ENCODE peak calls at places on chromosomes 12 and 14, in seven cellular contexts. N, R, W, L, B, D and K are unnamed samples.

GRCh38 chr12:122423258-122424165 is 1.0 kb upstream of the CLIP1 start:
- DNase-seq in L (no peak), W (no peak), D (peak; percentile 69), N (no peak), R (peak; percentile 53), B (peak; percentile 50), K (no peak)

GRCh38 chr12:124740691-124741137 is 123.0 kb downstream of the SCARB1 start:
- DNase-seq in N (no peak), R (peak; percentile 78), D (no peak), B (peak; percentile 56), L (no peak), W (peak; percentile 26), K (peak; percentile 56)

GRCh38 chr12:84128117-84128991 is 784.2 kb downstream of the SLC6A15 start:
- DNase-seq in W (no peak), D (no peak), L (no peak), N (no peak), R (no peak), B (no peak), K (no peak)

GRCh38 chr12:26798013-26798412 is 35.0 kb downstream of the ITPR2 start:
- DNase-seq in L (no peak), W (no peak), N (no peak), B (no peak), R (no peak), D (no peak), K (no peak)

GRCh38 chr12:31589582-31589895 is 1.4 kb downstream of the DENND5B start:
- DNase-seq in L (no peak), W (no peak), B (no peak), R (no peak), N (no peak), D (no peak), K (peak; percentile 63)

GRCh38 chr14:24079521-24080141 is 8.3 kb downstream of the CPNE6 start:
- DNase-seq in R (no peak), W (no peak), L (no peak), B (no peak), D (peak; percentile 38), N (no peak), K (no peak)

GRCh38 chr12:122860854-122861585 is 25.8 kb downstream of the HIP1R start:
- DNase-seq in N (no peak), L (no peak), W (no peak), D (no peak), R (no peak), B (no peak), K (no peak)

GRCh38 chr12:110039085-110039807 is 9.1 kb downstream of the C12orf76 start:
- DNase-seq in R (peak; percentile 62), N (peak; percentile 91), L (no peak), D (no peak), W (no peak), B (peak; percentile 80), K (no peak)

GRCh38 chr12:121740847-121741246 is 28.3 kb downstream of the TMEM120B start:
- DNase-seq in L (no peak), D (no peak), B (no peak), W (no peak), N (no peak), R (no peak), K (no peak)

GRCh38 chr14:90604356-90604755 is 207.5 kb downstream of the CALM1 start:
- DNase-seq in R (no peak), N (no peak), D (no peak), B (no peak), W (no peak), L (no peak), K (no peak)

GRCh38 chr14:70724061-70724596 is 82.4 kb downstream of the TTC9 start:
- DNase-seq in B (no peak), D (no peak), N (no peak), L (no peak), R (no peak), W (no peak), K (no peak)

GRCh38 chr14:106802413-106803364 is 1276.3 kb downstream of the TMEM121 start:
- DNase-seq in W (no peak), N (no peak), D (no peak), L (no peak), R (peak; percentile 76), B (no peak), K (no peak)

GRCh38 chr14:100593751-100594624 is 6.8 kb upstream of the BEGAIN start:
- DNase-seq in N (no peak), D (no peak), R (no peak), L (no peak), W (no peak), B (no peak), K (no peak)

GRCh38 chr12:23029185-23029584 is 404.2 kb downstream of the ETNK1 start:
- DNase-seq in W (no peak), N (no peak), R (no peak), D (no peak), B (no peak), L (no peak), K (no peak)

GRCh38 chr12:114916531-114916930 is 232.6 kb upstream of the TBX3 start:
- DNase-seq in L (no peak), R (no peak), W (no peak), D (no peak), B (peak; percentile 30), N (no peak), K (no peak)

GRCh38 chr12:57837779-57838562 is 8.6 kb downstream of the CTDSP2 start:
- DNase-seq in N (no peak), B (peak; percentile 54), R (no peak), W (no peak), D (no peak), L (no peak), K (no peak)

GRCh38 chr14:64201296-64201695 is 92.9 kb downstream of the ESR2 start:
- DNase-seq in L (no peak), N (no peak), W (no peak), B (no peak), R (peak; percentile 18), D (no peak), K (no peak)

GRCh38 chr14:29166507-29166906 is 399.9 kb downstream of the FOXG1 start:
- DNase-seq in W (no peak), L (no peak), R (no peak), B (no peak), D (no peak), N (no peak), K (no peak)
- TF ChIP-seq CTCF in W (no peak), L (no peak), R (no peak), B (no peak), D (no peak), N (no peak), K (no peak)

GRCh38 chr14:46646796-46647195 is 4.8 kb downstream of the RPL10L start:
- DNase-seq in B (no peak), L (no peak), R (no peak), W (no peak), D (no peak), N (no peak), K (no peak)

GRCh38 chr14:46653031-46653775 is 1.6 kb upstream of the RPL10L start:
- DNase-seq in R (no peak), L (no peak), B (no peak), D (no peak), W (no peak), N (no peak), K (no peak)

DNA sequence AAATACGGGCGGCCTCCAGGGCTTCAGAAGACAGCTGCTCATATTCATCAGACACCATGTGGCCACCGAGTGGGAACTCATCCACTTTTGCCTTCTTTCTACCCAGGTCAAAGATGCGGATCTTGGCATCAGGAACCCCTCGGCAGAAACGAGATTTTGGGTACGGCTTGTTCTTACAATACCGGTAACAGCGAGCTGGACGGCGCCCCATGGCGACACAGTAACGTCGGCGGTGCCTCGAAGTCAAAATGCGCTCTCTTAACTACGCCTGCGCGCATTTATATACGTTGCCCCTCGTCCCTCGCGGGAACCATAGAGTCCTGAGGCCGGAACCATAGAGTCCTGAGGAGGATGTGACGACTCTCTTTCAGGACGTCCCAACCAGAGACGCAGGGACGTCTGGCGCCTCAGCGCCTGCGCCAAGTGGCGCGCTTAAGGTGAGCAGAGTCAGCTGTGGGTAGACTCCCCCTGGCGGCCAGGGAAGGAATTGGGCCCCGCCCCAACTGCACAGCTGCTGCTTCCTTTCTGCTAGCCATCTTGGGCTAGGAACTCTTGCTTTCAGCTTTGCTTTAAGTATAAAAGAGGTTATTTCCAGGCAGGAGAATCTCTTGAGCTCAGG is at the start of gene RPL10L:
- DNase-seq in R (no peak), D (no peak), B (no peak), L (no peak), N (no peak), W (peak; percentile 17), K (no peak)
- TF ChIP-seq CTCF in R (no peak), D (peak; percentile 30), B (no peak), L (no peak), N (no peak), W (peak; percentile 30), K (no peak)

DNA sequence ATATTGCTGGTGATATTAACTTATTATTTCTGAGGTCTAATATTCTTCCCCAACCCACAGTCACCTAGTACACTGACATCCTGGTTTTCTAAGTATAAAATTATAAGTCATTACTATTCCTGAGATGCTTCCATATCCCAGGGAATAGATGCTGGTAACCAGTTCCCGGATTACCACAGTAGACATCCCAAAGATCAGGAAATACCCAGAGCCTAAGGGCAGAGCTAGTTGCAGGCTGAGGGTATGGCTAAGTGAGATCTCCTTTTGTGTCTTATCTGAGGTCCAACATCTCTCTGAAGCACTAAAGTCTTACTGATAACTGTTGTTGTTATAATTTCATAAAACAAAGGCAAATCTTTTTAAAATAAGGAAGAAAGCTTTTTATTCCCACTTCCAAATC is 15.8 kb upstream of the GRIP1 start:
- DNase-seq in D (no peak), B (no peak), R (no peak), N (no peak), W (no peak), L (no peak), K (no peak)
- TF ChIP-seq CTCF in D (no peak), B (no peak), R (no peak), N (no peak), W (no peak), L (no peak), K (no peak)

GRCh38 chr12:92973614-92974013 is 44.5 kb upstream of the EEA1 start:
- DNase-seq in N (peak; percentile 71), R (no peak), L (no peak), W (no peak), D (no peak), B (peak; percentile 38), K (peak; percentile 30)
- TF ChIP-seq CTCF in N (no peak), R (no peak), L (no peak), W (no peak), D (no peak), B (no peak), K (no peak)

GRCh38 chr14:67137744-67138371 is 51.4 kb upstream of the GARIN2 start:
- DNase-seq in L (no peak), W (no peak), B (no peak), D (no peak), N (no peak), R (no peak), K (peak; percentile 20)
- TF ChIP-seq CTCF in L (no peak), W (no peak), B (peak; percentile 36), D (peak; percentile 63), N (peak; percentile 41), R (peak; percentile 51), K (peak; percentile 46)

GRCh38 chr12:120225852-120226640 is 25.1 kb upstream of the RPLP0 start:
- DNase-seq in R (peak; percentile 55), D (no peak), N (no peak), L (no peak), W (peak; percentile 53), B (no peak), K (peak; percentile 63)
- TF ChIP-seq CTCF in R (no peak), D (no peak), N (no peak), L (no peak), W (peak; percentile 14), B (no peak), K (peak; percentile 27)